ENCODE peak calls at places on chromosomes 5 and 9, in six cellular contexts. P is neuronal stem cell, M is H9, S is IMR-90, T is mesenchymal stem cell, J is H1. E is an unnamed sample.
A peak's percentile ranks its signal among the peaks of the same experiment; 100 is the strongest.

GRCh38 chr9:81771606-81772005 is 82.3 kb upstream of the TLE1 start:
- DNase-seq in T (peak; percentile 89), S (peak; percentile 78), M (no peak), P (no peak), J (no peak), E (no peak)

GRCh38 chr5:1314564-1314982 is 19.7 kb upstream of the TERT start:
- DNase-seq in T (no peak), J (no peak), M (no peak), S (no peak), P (no peak), E (no peak)

GRCh38 chr9:127587966-127588365 is 24.1 kb upstream of the STXBP1 start:
- DNase-seq in P (no peak), S (no peak), T (no peak), M (no peak), J (no peak), E (no peak)

GRCh38 chr9:135726138-135726853 is 24.3 kb downstream of the KCNT1 start:
- DNase-seq in P (no peak), M (no peak), T (no peak), J (no peak), S (no peak), E (no peak)

GRCh38 chr5:7396169-7397004 is 449 bp downstream of the ADCY2 start:
- DNase-seq in S (no peak), J (no peak), T (no peak), M (no peak), P (no peak), E (peak; percentile 49)

GRCh38 chr5:128408622-128409021 is 129.4 kb downstream of the FBN2 start:
- DNase-seq in P (no peak), S (peak; percentile 23), M (no peak), T (peak; percentile 42), J (no peak), E (peak; percentile 35)

GRCh38 chr5:102853680-102854079 is 98.6 kb downstream of the PAM start:
- DNase-seq in J (no peak), T (no peak), P (no peak), M (no peak), S (no peak), E (no peak)

GRCh38 chr5:132024789-132025402 is 13.4 kb upstream of the ACSL6 start:
- DNase-seq in M (peak; percentile 42), S (no peak), T (no peak), P (no peak), J (no peak), E (peak; percentile 37)

GRCh38 chr5:147830035-147830434 is 1.4 kb downstream of the SPINK1 start:
- DNase-seq in J (no peak), S (no peak), T (no peak), P (no peak), M (no peak), E (no peak)

GRCh38 chr5:16544607-16545374 is 72.0 kb downstream of the RETREG1 start:
- DNase-seq in M (no peak), P (no peak), J (no peak), S (peak; percentile 34), T (no peak), E (no peak)

GRCh38 chr5:172530406-172530805 is 76.1 kb upstream of the SH3PXD2B start:
- DNase-seq in T (no peak), P (no peak), M (peak; percentile 15), J (no peak), S (no peak), E (no peak)

GRCh38 chr5:87717761-87718160 is 305.0 kb upstream of the CCNH start:
- DNase-seq in J (no peak), M (no peak), S (no peak), P (no peak), T (no peak), E (peak; percentile 49)

GRCh38 chr9:127637322-127637847 is 25.3 kb downstream of the STXBP1 start:
- DNase-seq in S (peak; percentile 87), J (no peak), P (no peak), M (no peak), T (peak; percentile 74), E (no peak)

GRCh38 chr9:129343697-129344375 is 165.8 kb upstream of the IER5L start:
- DNase-seq in P (no peak), S (no peak), J (no peak), T (peak; percentile 71), M (no peak), E (no peak)

GRCh38 chr5:103744159-103744558 is 181.6 kb upstream of the NUDT12 start:
- DNase-seq in T (no peak), M (no peak), P (no peak), S (peak; percentile 46), J (no peak), E (no peak)

GRCh38 chr5:99030871-99031440 is 102.1 kb upstream of the CHD1 start:
- DNase-seq in M (no peak), S (no peak), T (no peak), P (no peak), J (no peak), E (no peak)

GRCh38 chr5:57887851-57888621 is 405.4 kb upstream of the ACTBL2 start:
- DNase-seq in J (no peak), T (peak; percentile 62), S (peak; percentile 69), P (peak; percentile 43), M (peak; percentile 53), E (peak; percentile 87)

GRCh38 chr5:34001231-34001935 is 6.5 kb downstream of the AMACR start:
- DNase-seq in T (no peak), S (peak; percentile 61), M (no peak), P (no peak), J (no peak), E (peak; percentile 57)

GRCh38 chr5:124172389-124173003 is 573.9 kb downstream of the ZNF608 start:
- DNase-seq in S (no peak), J (no peak), M (no peak), T (no peak), P (no peak), E (peak; percentile 21)

GRCh38 chr9:135958485-135958884 is 2.7 kb downstream of the UBAC1 start:
- DNase-seq in M (no peak), T (no peak), P (no peak), S (no peak), J (no peak), E (no peak)

GRCh38 chr5:83927140-83927733 is 206.6 kb upstream of the HAPLN1 start:
- DNase-seq in S (peak; percentile 64), P (peak; percentile 80), M (peak; percentile 84), J (peak; percentile 98), T (peak; percentile 76), E (peak; percentile 90)

GRCh38 chr9:111975709-111976108 is 79.1 kb downstream of the UGCG start:
- DNase-seq in T (no peak), S (no peak), M (peak; percentile 63), P (no peak), J (peak; percentile 52), E (peak; percentile 56)

GRCh38 chr5:110354341-110354740 is 372.1 kb downstream of the TMEM232 start:
- DNase-seq in M (no peak), P (no peak), T (no peak), S (no peak), J (no peak), E (no peak)

GRCh38 chr9:15178621-15179020 is 128.4 kb downstream of the TTC39B start:
- DNase-seq in P (no peak), T (no peak), J (no peak), S (no peak), M (no peak), E (no peak)

GRCh38 chr5:54329731-54330709 is 19.6 kb upstream of the ARL15 start:
- DNase-seq in M (no peak), J (no peak), P (no peak), T (peak; percentile 78), S (peak; percentile 96), E (peak; percentile 73)

GRCh38 chr5:107919969-107920368 is 249.2 kb upstream of the EFNA5 start:
- DNase-seq in T (no peak), J (no peak), S (no peak), P (no peak), M (no peak), E (no peak)

GRCh38 chr5:107916731-107917725 is 246.3 kb upstream of the EFNA5 start:
- DNase-seq in P (no peak), S (no peak), J (no peak), T (no peak), M (no peak), E (no peak)

GRCh38 chr5:107915413-107915812 is 244.7 kb upstream of the EFNA5 start:
- DNase-seq in M (no peak), J (no peak), T (peak; percentile 6), P (no peak), S (no peak), E (no peak)

GRCh38 chr5:107917983-107918382 is 247.2 kb upstream of the EFNA5 start:
- DNase-seq in T (no peak), P (no peak), S (no peak), M (no peak), J (no peak), E (peak; percentile 26)

DNA sequence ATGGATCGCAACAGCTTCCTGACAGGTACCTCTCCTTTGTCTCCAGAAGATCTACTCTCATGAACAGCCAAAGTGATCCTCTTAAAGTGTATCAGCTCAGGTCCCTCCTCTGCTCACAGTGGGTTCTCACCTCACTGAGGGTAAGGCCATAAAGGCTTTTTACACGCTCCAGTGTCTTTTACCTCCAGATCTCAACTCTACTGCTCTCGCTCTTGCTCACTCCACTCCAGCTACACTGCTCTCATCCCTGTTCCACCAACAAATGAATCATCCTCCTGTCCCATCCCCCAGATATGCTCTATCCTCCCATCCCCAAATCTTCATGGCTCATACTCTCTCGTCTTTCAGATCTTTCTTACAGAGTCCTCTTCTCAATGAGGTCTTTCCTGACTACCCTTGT is 248.6 kb upstream of the EFNA5 start:
- DNase-seq in M (no peak), P (no peak), S (no peak), T (no peak), J (no peak), E (no peak)
- H3K23ac ChIP-seq in M (no peak overlapping the region), P (no peak overlapping the region), S (no peak overlapping the region), T (no peak overlapping the region), J (no peak overlapping the region), E (no peak overlapping the region)

GRCh38 chr5:178363501-178364325 is 131.1 kb upstream of the PHYKPL start:
- DNase-seq in P (no peak), S (no peak), T (no peak), J (no peak), M (no peak), E (no peak)
- H3K23ac ChIP-seq in P (no peak overlapping the region), S (no peak overlapping the region), T (no peak overlapping the region), J (no peak overlapping the region), M (no peak overlapping the region), E (no peak overlapping the region)

GRCh38 chr9:122845116-122845515 is 16.7 kb upstream of the PDCL start:
- DNase-seq in T (no peak), J (no peak), P (no peak), M (no peak), S (no peak), E (no peak)
- H3K23ac ChIP-seq in T (no peak overlapping the region), J (no peak overlapping the region), P (no peak overlapping the region), M (no peak overlapping the region), S (no peak overlapping the region), E (no peak overlapping the region)

GRCh38 chr5:42992035-42992570 is 48.0 kb downstream of the ANXA2R start:
- DNase-seq in P (no peak), T (peak; percentile 93), S (peak; percentile 88), M (peak; percentile 75), J (peak; percentile 73), E (peak; percentile 92)

GRCh38 chr5:42991477-42992034 is 48.6 kb downstream of the ANXA2R start:
- DNase-seq in S (peak; percentile 24), T (no peak), M (peak; percentile 32), P (no peak), J (no peak), E (peak; percentile 29)

GRCh38 chr5:42994285-42995151 is 45.6 kb downstream of the ANXA2R start:
- DNase-seq in J (peak; percentile 90), M (peak; percentile 88), P (peak; percentile 81), S (peak; percentile 93), T (peak; percentile 81), E (peak; percentile 92)

GRCh38 chr5:42993516-42994284 is 46.4 kb downstream of the ANXA2R start:
- DNase-seq in T (peak; percentile 63), S (peak; percentile 89), P (no peak), M (peak; percentile 37), J (no peak), E (no peak)

GRCh38 chr5:42995152-42995751 is 44.9 kb downstream of the ANXA2R start:
- DNase-seq in M (no peak), P (no peak), J (no peak), T (no peak), S (peak; percentile 38), E (no peak)
- H3K23ac ChIP-seq in M (no peak overlapping the region), P (no peak overlapping the region), J (no peak overlapping the region), T (no peak overlapping the region), S (peak overlapping the region; percentile 95), E (no peak overlapping the region)